ENCODE peak calls at places on chromosomes 7 and 10, in eight cellular contexts. I is central memory CD4-positive, alpha-beta T cell; R is adrenal gland; W is effector CD4-positive, alpha-beta T cell; V is fibroblast of mammary gland; N is renal cortical epithelial cell; J is CD4-positive, alpha-beta T cell; B is GM03348. X is an unnamed sample.

GRCh38 chr10:13806419-13806818 is 219.7 kb downstream of the PRPF18 start:
- DNase-seq in I (no peak), R (no peak), W (no peak), V (no peak), N (no peak), J (no peak), B (no peak), X (no peak)

GRCh38 chr7:150323682-150324365 is 479 bp upstream of the ACTR3C start:
- DNase-seq in I (peak; percentile 23), R (no peak), W (no peak), V (no peak), N (peak; percentile 70), J (peak; percentile 9), B (peak; percentile 4), X (no peak)

GRCh38 chr7:46545790-46546189 is 624.7 kb upstream of the IGFBP3 start:
- DNase-seq in I (no peak), R (no peak), W (no peak), V (peak; percentile 76), N (peak; percentile 98), J (no peak), B (peak; percentile 27), X (no peak)

GRCh38 chr7:85184599-85185354 is 2.1 kb downstream of the SEMA3D start:
- DNase-seq in I (no peak), R (peak; percentile 27), W (no peak), V (peak; percentile 28), N (no peak), J (no peak), B (peak; percentile 61), X (peak; percentile 34)

GRCh38 chr10:16857419-16857818 is 40.2 kb upstream of the RSU1 start:
- DNase-seq in I (no peak), R (no peak), W (no peak), V (no peak), N (no peak), J (no peak), B (no peak), X (no peak)

GRCh38 chr10:969473-970150 is 18.6 kb upstream of the GTPBP4 start:
- DNase-seq in I (no peak), R (no peak), W (no peak), V (no peak), N (no peak), J (no peak), B (no peak), X (no peak)

GRCh38 chr7:115888981-115889668 is 141.4 kb downstream of the TFEC start:
- DNase-seq in I (no peak), R (no peak), W (no peak), V (no peak), N (no peak), J (no peak), B (no peak), X (no peak)

GRCh38 chr10:51706225-51706624 is 6.8 kb upstream of the CSTF2T start:
- DNase-seq in I (no peak), R (peak; percentile 92), W (no peak), V (peak; percentile 95), N (peak; percentile 28), J (no peak), B (peak; percentile 73), X (no peak)

GRCh38 chr7:66308411-66308810 is 103.3 kb downstream of the TPST1 start:
- DNase-seq in I (no peak), R (no peak), W (no peak), V (no peak), N (no peak), J (no peak), B (no peak), X (no peak)

GRCh38 chr7:105304040-105304895 is 84.5 kb downstream of the SRPK2 start:
- DNase-seq in I (no peak), R (no peak), W (no peak), V (peak; percentile 73), N (peak; percentile 85), J (no peak), B (peak; percentile 35), X (peak; percentile 21)

GRCh38 chr7:92731327-92732063 is 104.9 kb downstream of the CDK6 start:
- DNase-seq in I (no peak), R (no peak), W (no peak), V (no peak), N (peak; percentile 68), J (no peak), B (no peak), X (no peak)

GRCh38 chr7:138396251-138397070 is 63.6 kb upstream of the TRIM24 start:
- DNase-seq in I (no peak), R (no peak), W (no peak), V (no peak), N (peak; percentile 97), J (no peak), B (no peak), X (no peak)

GRCh38 chr10:120085386-120085785 is 192.9 kb downstream of the SEC23IP start:
- DNase-seq in I (no peak), R (no peak), W (no peak), V (no peak), N (no peak), J (no peak), B (no peak), X (no peak)

GRCh38 chr10:44929356-44930113 is 18.4 kb downstream of the TMEM72 start:
- DNase-seq in I (no peak), R (peak; percentile 20), W (no peak), V (no peak), N (no peak), J (no peak), B (no peak), X (no peak)

GRCh38 chr7:123433665-123434064 is 100.7 kb downstream of the IQUB start:
- DNase-seq in I (no peak), R (no peak), W (no peak), V (no peak), N (no peak), J (no peak), B (no peak), X (no peak)

GRCh38 chr10:88966785-88967184 is 14.2 kb upstream of the ACTA2 start:
- DNase-seq in I (no peak), R (no peak), W (no peak), V (no peak), N (no peak), J (no peak), B (no peak), X (no peak)

GRCh38 chr10:113073549-113074189 is 123.6 kb downstream of the TCF7L2 start:
- DNase-seq in I (no peak), R (peak; percentile 43), W (no peak), V (peak; percentile 97), N (peak; percentile 98), J (no peak), B (peak; percentile 91), X (peak; percentile 85)

GRCh38 chr10:48291190-48291589 is 15.3 kb upstream of the MAPK8 start:
- DNase-seq in I (no peak), R (no peak), W (no peak), V (no peak), N (peak; percentile 67), J (no peak), B (no peak), X (no peak)

GRCh38 chr7:41809487-41810257 is 106.8 kb upstream of the INHBA start:
- DNase-seq in I (no peak), R (no peak), W (no peak), V (peak; percentile 83), N (peak; percentile 97), J (no peak), B (peak; percentile 61), X (no peak)

X was measured in hepatic stellate cell.